ENCODE peak calls at places on chromosomes 16 and 17, in nine cellular contexts. K is gastrocnemius medialis, A is heart left ventricle, Z is GM12878, O is HepG2, Q is body of pancreas, F is right lobe of liver, J is upper lobe of left lung, W is IMR-90. G is an unnamed sample.

GRCh38 chr17:41870627-41871026 is 5.4 kb upstream of the KLHL11 start:
- ATAC-seq in K (no peak), A (no peak), Z (no peak), O (no peak), Q (peak), F (no peak), J (no peak), W (no peak), G (no peak)

GRCh38 chr17:31789707-31790505 is 69.1 kb downstream of the COPRS start:
- ATAC-seq in K (no peak), A (no peak), Z (peak), O (no peak), Q (no peak), F (no peak), J (no peak), W (no peak), G (no peak)

GRCh38 chr17:47670064-47670463 is 20.3 kb downstream of the KPNB1 start:
- ATAC-seq in K (no peak), A (no peak), Z (no peak), O (no peak), Q (no peak), F (no peak), J (no peak), W (no peak), G (no peak)

GRCh38 chr16:78925071-78925714 is 675.3 kb downstream of the MAF start:
- ATAC-seq in K (peak), A (no peak), Z (peak), O (peak), Q (no peak), F (peak), J (peak), W (no peak), G (no peak)

GRCh38 chr16:65180986-65181710 is 59.3 kb upstream of the CDH11 start:
- ATAC-seq in K (no peak), A (no peak), Z (no peak), O (no peak), Q (no peak), F (no peak), J (no peak), W (no peak), G (no peak)

GRCh38 chr16:23855010-23855409 is 19.2 kb downstream of the PRKCB start:
- ATAC-seq in K (no peak), A (no peak), Z (peak), O (no peak), Q (no peak), F (peak), J (no peak), W (no peak), G (no peak)

GRCh38 chr16:1920727-1921155 is 2.5 kb upstream of the HS3ST6 start:
- ATAC-seq in K (no peak), A (no peak), Z (peak), O (peak), Q (peak), F (peak), J (no peak), W (peak), G (no peak)

GRCh38 chr17:80082403-80083135 is 18.8 kb upstream of the GAA start:
- ATAC-seq in K (peak), A (no peak), Z (peak), O (peak), Q (peak), F (peak), J (peak), W (peak), G (peak)

GRCh38 chr16:14244344-14245010 is 173.4 kb downstream of the MRTFB start:
- ATAC-seq in K (no peak), A (no peak), Z (no peak), O (no peak), Q (no peak), F (no peak), J (no peak), W (peak), G (no peak)

GRCh38 chr16:86450691-86451090 is 59.6 kb upstream of the FOXF1 start:
- ATAC-seq in K (no peak), A (no peak), Z (no peak), O (no peak), Q (no peak), F (no peak), J (no peak), W (no peak), G (no peak)

GRCh38 chr17:61064087-61064951 is 335.3 kb upstream of the TBX2 start:
- ATAC-seq in K (no peak), A (no peak), Z (peak), O (no peak), Q (no peak), F (peak), J (no peak), W (peak), G (no peak)

GRCh38 chr16:71927383-71927782 is 32.1 kb downstream of the IST1 start:
- ATAC-seq in K (peak), A (peak), Z (no peak), O (no peak), Q (peak), F (peak), J (peak), W (peak), G (peak)

GRCh38 chr16:57297856-57298255 is 13.4 kb upstream of the PLLP start:
- ATAC-seq in K (no peak), A (no peak), Z (peak), O (no peak), Q (no peak), F (no peak), J (no peak), W (no peak), G (no peak)

GRCh38 chr17:40821536-40821935 is 878 bp downstream of the KRT10 start:
- ATAC-seq in K (no peak), A (no peak), Z (no peak), O (no peak), Q (no peak), F (no peak), J (no peak), W (no peak), G (no peak)

GRCh38 chr17:10799407-10799806 is 4.5 kb downstream of the TMEM238L start:
- ATAC-seq in K (no peak), A (no peak), Z (no peak), O (no peak), Q (peak), F (peak), J (no peak), W (no peak), G (peak)

GRCh38 chr17:58046230-58047094 is 36.8 kb upstream of the DYNLL2 start:
- ATAC-seq in K (no peak), A (peak), Z (no peak), O (peak), Q (no peak), F (peak), J (no peak), W (no peak), G (no peak)

GRCh38 chr16:11576427-11577289 is 10.1 kb downstream of the LITAF start:
- ATAC-seq in K (peak), A (peak), Z (peak), O (peak), Q (no peak), F (peak), J (peak), W (no peak), G (no peak)

GRCh38 chr16:75225092-75225491 is 6.3 kb downstream of the CTRB1 start:
- ATAC-seq in K (peak), A (no peak), Z (no peak), O (peak), Q (peak), F (no peak), J (peak), W (peak), G (no peak)

GRCh38 chr16:88688013-88688778 is 1.9 kb upstream of the SNAI3 start:
- ATAC-seq in K (peak), A (no peak), Z (no peak), O (no peak), Q (peak), F (peak), J (no peak), W (no peak), G (no peak)

GRCh38 chr16:51239196-51239595 is 88.1 kb upstream of the SALL1 start:
- ATAC-seq in K (no peak), A (no peak), Z (no peak), O (no peak), Q (no peak), F (no peak), J (no peak), W (no peak), G (no peak)

GRCh38 chr16:78962457-78962929 is 638.0 kb downstream of the MAF start:
- ATAC-seq in K (no peak), A (no peak), Z (peak), O (no peak), Q (no peak), F (no peak), J (no peak), W (no peak), G (no peak)

GRCh38 chr16:56119138-56119537 is 72.2 kb upstream of the GNAO1 start:
- ATAC-seq in K (no peak), A (no peak), Z (peak), O (no peak), Q (no peak), F (no peak), J (no peak), W (no peak), G (no peak)

GRCh38 chr16:84875846-84876245 is 56.1 kb downstream of the CRISPLD2 start:
- ATAC-seq in K (no peak), A (no peak), Z (no peak), O (no peak), Q (no peak), F (no peak), J (no peak), W (no peak), G (no peak)

GRCh38 chr17:43024407-43025289 is at the start of gene RND2:
- ATAC-seq in K (peak), A (peak), Z (peak), O (peak), Q (peak), F (peak), J (peak), W (peak), G (peak)
- TF ChIP-seq POLR2A in K (peak), A (no peak), Z (no peak), O (no peak), Q (no peak), F (peak), J (peak), W (peak), G (no peak)

DNA sequence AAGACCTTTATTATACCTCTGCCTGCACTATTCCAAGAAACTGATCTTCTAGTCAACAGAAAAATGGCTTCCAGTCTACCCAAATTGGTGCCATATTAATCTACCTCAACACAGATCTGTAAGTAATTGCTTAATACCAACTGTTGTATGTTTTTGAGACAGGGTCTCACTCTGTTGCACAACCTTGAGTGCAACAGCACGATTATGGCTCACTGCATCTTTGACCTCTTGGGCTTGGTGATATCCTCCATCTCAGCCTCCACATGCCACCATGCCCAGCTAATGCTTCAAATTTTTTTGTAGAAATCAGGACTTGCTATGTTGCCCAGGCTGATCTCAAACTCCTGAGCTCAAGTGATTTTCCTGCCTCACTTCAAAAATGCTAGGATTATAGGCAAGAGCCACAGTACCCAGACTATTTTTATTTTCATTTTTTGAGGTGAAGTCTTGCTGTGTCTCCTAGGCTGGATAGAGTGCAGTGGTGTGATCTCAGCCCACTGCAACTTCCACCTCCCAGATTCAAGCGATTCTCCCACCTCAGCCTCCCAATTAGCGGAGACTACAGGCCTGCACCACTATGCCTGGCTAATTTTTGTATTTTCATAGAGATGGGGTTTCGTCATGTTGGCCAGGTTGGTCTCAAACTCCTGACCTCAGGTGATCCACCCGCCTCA is 14.4 kb downstream of the NUFIP2 start:
- ATAC-seq in K (no peak), A (no peak), Z (no peak), O (no peak), Q (no peak), F (no peak), J (no peak), W (no peak), G (no peak)
- TF ChIP-seq POLR2A in K (no peak), A (no peak), Z (peak), O (no peak), Q (no peak), F (no peak), J (no peak), W (no peak), G (no peak)

DNA sequence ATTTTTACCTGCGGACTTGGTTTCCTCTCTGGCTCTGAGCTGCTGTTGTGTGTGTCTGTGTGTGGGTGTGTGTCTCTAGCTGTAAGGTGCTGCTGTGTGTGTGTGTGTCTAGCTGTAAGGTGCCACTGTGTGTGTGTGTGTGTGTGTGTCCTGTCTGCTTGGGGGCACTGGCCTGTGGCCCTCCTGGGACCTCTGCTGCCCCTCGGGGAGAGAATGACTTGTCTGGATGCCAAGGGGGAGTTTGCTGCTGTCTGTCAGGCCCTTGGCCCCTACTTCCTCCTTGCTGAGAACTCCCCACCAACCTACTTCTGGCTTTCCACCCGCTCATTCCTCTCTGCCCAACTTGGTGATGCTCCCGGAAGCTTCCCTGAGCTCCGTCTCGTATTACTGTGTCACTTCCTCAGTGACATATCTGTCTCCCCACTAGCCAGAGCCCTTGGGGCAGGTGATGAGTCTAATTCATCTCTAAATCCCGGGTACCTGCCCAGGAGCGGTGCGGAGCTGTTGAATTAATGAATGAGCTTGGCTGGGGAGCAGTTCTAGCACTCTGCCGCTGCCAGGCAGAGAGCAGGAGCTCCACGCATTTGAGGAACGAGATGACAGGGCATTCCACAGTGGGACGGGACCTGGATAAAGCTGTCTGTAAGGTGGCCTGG is 3.5 kb upstream of the LASP1NB start:
- ATAC-seq in K (peak), A (no peak), Z (peak), O (peak), Q (peak), F (no peak), J (no peak), W (no peak), G (no peak)
- TF ChIP-seq POLR2A in K (no peak), A (no peak), Z (peak), O (no peak), Q (no peak), F (no peak), J (no peak), W (no peak), G (no peak)

DNA sequence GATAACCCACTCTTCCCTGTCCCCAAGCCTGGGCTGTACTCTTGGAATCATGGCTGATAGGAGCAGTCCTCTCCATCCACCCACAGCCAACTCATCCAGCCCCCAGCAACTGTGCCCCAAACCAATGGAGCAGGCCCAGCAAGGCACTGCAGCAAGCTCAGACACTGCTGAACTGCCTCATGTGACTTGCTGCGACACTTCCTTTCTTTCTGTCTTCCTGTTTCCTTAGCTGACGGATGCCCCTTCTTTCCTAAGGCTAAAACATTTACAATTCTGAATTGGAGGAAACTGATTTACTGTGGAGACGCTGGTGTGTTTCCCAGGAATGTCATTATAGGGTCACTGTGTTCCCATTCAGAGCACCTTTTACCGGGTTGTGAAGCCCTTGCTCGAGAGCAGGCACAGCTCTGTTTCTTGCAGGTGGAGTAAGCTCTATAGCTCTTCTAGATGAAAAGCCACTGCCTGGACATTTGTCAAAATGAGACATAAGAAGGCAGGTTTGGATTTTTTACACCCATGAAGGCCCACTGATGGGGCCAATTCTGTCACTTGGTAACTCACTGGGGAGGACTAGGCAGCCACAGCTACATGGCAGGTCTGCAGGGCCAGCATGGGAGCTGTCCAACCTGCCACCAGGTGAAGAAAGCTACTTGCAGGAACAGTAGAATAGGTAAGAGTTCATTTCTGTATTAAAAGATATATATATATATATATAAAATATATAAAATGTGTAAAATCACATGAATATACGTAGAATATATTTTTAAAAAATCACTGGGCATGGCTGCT is 27.4 kb downstream of the TMEM11 start:
- ATAC-seq in K (no peak), A (peak), Z (no peak), O (no peak), Q (no peak), F (peak), J (peak), W (no peak), G (no peak)
- TF ChIP-seq POLR2A in K (no peak), A (no peak), Z (no peak), O (no peak), Q (no peak), F (no peak), J (no peak), W (no peak), G (no peak)

GRCh38 chr17:76081295-76082210 is 2.6 kb downstream of the ZACN start:
- ATAC-seq in K (no peak), A (no peak), Z (no peak), O (peak), Q (no peak), F (no peak), J (no peak), W (no peak), G (no peak)
- TF ChIP-seq POLR2A in K (no peak), A (no peak), Z (peak), O (peak), Q (no peak), F (no peak), J (no peak), W (no peak), G (no peak)

DNA sequence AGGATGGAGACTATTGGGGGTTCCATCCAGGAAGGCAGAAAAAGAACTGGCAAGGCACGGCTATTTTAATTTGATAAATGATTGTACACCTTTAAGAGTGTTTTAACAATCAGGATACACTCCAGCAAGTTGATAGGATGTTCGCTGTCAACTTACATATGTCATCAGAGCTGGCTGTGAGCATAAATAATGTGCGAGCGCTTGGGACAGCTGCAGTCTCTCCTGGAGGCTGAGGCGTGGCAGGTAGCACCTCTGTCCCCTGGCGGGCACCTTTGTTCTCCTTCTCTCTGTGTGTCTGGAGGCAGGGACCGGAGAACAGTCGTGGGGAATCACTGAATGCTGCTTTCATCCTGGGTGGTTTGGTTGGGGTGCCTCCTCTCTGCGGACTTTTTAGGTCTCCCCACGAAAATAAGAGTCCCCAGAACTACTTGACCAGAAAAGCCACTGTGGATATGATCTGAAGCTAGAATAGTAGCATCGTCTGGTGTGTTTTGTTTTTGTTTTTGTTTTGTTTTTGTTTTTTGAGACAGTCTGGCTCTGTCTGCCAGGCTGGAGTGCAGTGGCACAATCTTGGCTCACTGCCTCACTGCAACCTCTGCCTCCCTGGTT is 9.4 kb downstream of the BAHCC1 start:
- ATAC-seq in K (peak), A (peak), Z (no peak), O (no peak), Q (no peak), F (no peak), J (no peak), W (no peak), G (no peak)
- TF ChIP-seq POLR2A in K (peak), A (no peak), Z (no peak), O (no peak), Q (no peak), F (no peak), J (no peak), W (no peak), G (no peak)

GRCh38 chr17:82188001-82188961 is 24.4 kb downstream of the CCDC57 start:
- ATAC-seq in K (no peak), A (no peak), Z (no peak), O (peak), Q (no peak), F (peak), J (no peak), W (no peak), G (no peak)
- TF ChIP-seq POLR2A in K (no peak), A (no peak), Z (no peak), O (no peak), Q (no peak), F (no peak), J (no peak), W (no peak), G (no peak)

DNA sequence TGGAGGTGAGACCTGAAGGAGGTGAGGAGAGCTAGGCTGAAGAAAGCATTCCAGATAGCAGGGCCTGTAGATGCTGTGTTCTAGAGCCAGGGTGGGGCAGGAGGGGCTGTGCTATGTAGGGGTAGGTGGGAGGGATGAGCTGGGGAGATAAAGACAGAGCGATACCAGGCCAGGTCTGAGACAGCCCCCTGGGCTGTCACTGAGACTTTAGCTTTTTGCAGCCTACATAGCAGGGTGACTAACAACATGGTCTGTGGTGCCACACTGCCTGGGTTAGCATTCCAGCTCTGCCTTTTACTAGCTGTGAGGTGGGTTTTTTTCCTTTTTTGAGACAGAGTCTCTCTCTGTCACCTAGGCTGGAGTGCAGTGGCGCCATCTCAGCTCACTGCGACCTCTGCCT is 14.3 kb downstream of the NUP85 start:
- ATAC-seq in K (no peak), A (no peak), Z (no peak), O (no peak), Q (no peak), F (no peak), J (no peak), W (no peak), G (no peak)
- TF ChIP-seq POLR2A in K (no peak), A (no peak), Z (no peak), O (no peak), Q (no peak), F (no peak), J (no peak), W (no peak), G (no peak)